ENCODE peak calls at places on chromosomes 12 and 14, in nine cellular contexts. One of them, this sample, is unnamed.

GRCh38 chr14:88910386-88910785 is 85.9 kb downstream of the TTC8 start:
- DNase-seq in ovary: no peak
- DNase-seq in uterus: no peak
- DNase-seq in esophagus squamous epithelium: no peak
- DNase-seq in adrenal gland: no peak
- DNase-seq in lower leg skin: no peak
- DNase-seq in IMR-90: no peak
- DNase-seq in tibial nerve: no peak
- DNase-seq in HCT116: no peak
- DNase-seq in this sample: no peak

GRCh38 chr14:72544615-72545387 is 349.1 kb downstream of the DPF3 start:
- DNase-seq in tibial nerve: no peak
- DNase-seq in esophagus squamous epithelium: no peak
- DNase-seq in adrenal gland: no peak
- DNase-seq in IMR-90: no peak
- DNase-seq in HCT116: no peak
- DNase-seq in ovary: peak
- DNase-seq in uterus: no peak
- DNase-seq in lower leg skin: no peak
- DNase-seq in this sample: no peak

GRCh38 chr12:98743362-98743953 is 98.4 kb downstream of the APAF1 start:
- DNase-seq in adrenal gland: peak
- DNase-seq in tibial nerve: no peak
- DNase-seq in ovary: no peak
- DNase-seq in uterus: no peak
- DNase-seq in HCT116: peak
- DNase-seq in lower leg skin: no peak
- DNase-seq in esophagus squamous epithelium: no peak
- DNase-seq in IMR-90: peak
- DNase-seq in this sample: no peak

GRCh38 chr12:49017764-49018281 is 753 bp downstream of the PRKAG1 start:
- DNase-seq in HCT116: no peak
- DNase-seq in esophagus squamous epithelium: no peak
- DNase-seq in adrenal gland: peak
- DNase-seq in uterus: no peak
- DNase-seq in ovary: no peak
- DNase-seq in lower leg skin: no peak
- DNase-seq in tibial nerve: no peak
- DNase-seq in IMR-90: peak
- DNase-seq in this sample: no peak

GRCh38 chr14:104393898-104394605 is 185.5 kb upstream of the C14orf180 start:
- DNase-seq in lower leg skin: peak
- DNase-seq in adrenal gland: peak
- DNase-seq in ovary: peak
- DNase-seq in HCT116: no peak
- DNase-seq in IMR-90: no peak
- DNase-seq in uterus: no peak
- DNase-seq in esophagus squamous epithelium: no peak
- DNase-seq in tibial nerve: no peak
- DNase-seq in this sample: peak

GRCh38 chr12:5745251-5745888 is 199.7 kb downstream of the ANO2 start:
- DNase-seq in ovary: no peak
- DNase-seq in lower leg skin: peak
- DNase-seq in tibial nerve: peak
- DNase-seq in uterus: no peak
- DNase-seq in IMR-90: peak
- DNase-seq in HCT116: peak
- DNase-seq in esophagus squamous epithelium: no peak
- DNase-seq in adrenal gland: peak
- DNase-seq in this sample: no peak

GRCh38 chr12:89775336-89776005 is 66.8 kb upstream of the ATP2B1 start:
- DNase-seq in IMR-90: peak
- DNase-seq in tibial nerve: no peak
- DNase-seq in lower leg skin: no peak
- DNase-seq in esophagus squamous epithelium: no peak
- DNase-seq in adrenal gland: no peak
- DNase-seq in HCT116: no peak
- DNase-seq in ovary: no peak
- DNase-seq in uterus: no peak
- DNase-seq in this sample: no peak

GRCh38 chr12:64675795-64676194 is 65.5 kb downstream of the RASSF3 start:
- DNase-seq in lower leg skin: no peak
- DNase-seq in adrenal gland: peak
- DNase-seq in IMR-90: no peak
- DNase-seq in tibial nerve: no peak
- DNase-seq in esophagus squamous epithelium: no peak
- DNase-seq in HCT116: no peak
- DNase-seq in uterus: no peak
- DNase-seq in ovary: no peak
- DNase-seq in this sample: no peak

GRCh38 chr12:512933-513332 is 53.2 kb downstream of the B4GALNT3 start:
- DNase-seq in lower leg skin: no peak
- DNase-seq in ovary: no peak
- DNase-seq in HCT116: no peak
- DNase-seq in IMR-90: no peak
- DNase-seq in tibial nerve: no peak
- DNase-seq in uterus: no peak
- DNase-seq in esophagus squamous epithelium: no peak
- DNase-seq in adrenal gland: no peak
- DNase-seq in this sample: no peak

GRCh38 chr12:522692-523378 is 63.1 kb downstream of the B4GALNT3 start:
- DNase-seq in IMR-90: no peak
- DNase-seq in adrenal gland: no peak
- DNase-seq in tibial nerve: no peak
- DNase-seq in esophagus squamous epithelium: no peak
- DNase-seq in HCT116: no peak
- DNase-seq in lower leg skin: no peak
- DNase-seq in uterus: no peak
- DNase-seq in ovary: no peak
- DNase-seq in this sample: no peak

GRCh38 chr12:520119-520518 is 60.4 kb downstream of the B4GALNT3 start:
- DNase-seq in ovary: no peak
- DNase-seq in adrenal gland: no peak
- DNase-seq in esophagus squamous epithelium: no peak
- DNase-seq in lower leg skin: no peak
- DNase-seq in uterus: no peak
- DNase-seq in IMR-90: no peak
- DNase-seq in HCT116: no peak
- DNase-seq in tibial nerve: no peak
- DNase-seq in this sample: no peak

GRCh38 chr12:513446-513845 is 53.7 kb downstream of the B4GALNT3 start:
- DNase-seq in ovary: no peak
- DNase-seq in esophagus squamous epithelium: no peak
- DNase-seq in uterus: no peak
- DNase-seq in IMR-90: no peak
- DNase-seq in lower leg skin: no peak
- DNase-seq in HCT116: no peak
- DNase-seq in tibial nerve: no peak
- DNase-seq in adrenal gland: no peak
- DNase-seq in this sample: no peak

DNA sequence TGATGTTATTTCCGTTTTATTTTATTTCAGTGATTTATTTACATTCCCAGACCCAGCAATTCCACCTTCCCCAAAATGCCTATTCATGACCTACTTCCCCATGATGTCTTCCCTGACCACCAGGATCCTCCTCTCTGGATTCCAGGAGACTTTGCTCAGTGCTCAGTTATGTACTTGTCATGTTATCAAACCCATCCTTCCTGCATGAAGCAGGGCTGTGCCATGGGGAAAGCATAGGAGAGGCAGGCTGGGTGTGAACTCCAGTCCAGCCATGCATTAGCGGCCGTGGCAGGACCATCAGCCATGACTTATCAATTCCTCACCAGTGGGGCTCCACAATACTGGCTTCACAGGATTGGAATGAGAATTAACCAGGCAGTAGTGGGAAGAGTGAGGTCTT is 57.8 kb downstream of the B4GALNT3 start:
- DNase-seq in IMR-90: no peak
- DNase-seq in ovary: no peak
- DNase-seq in adrenal gland: no peak
- DNase-seq in tibial nerve: no peak
- DNase-seq in lower leg skin: no peak
- DNase-seq in uterus: no peak
- DNase-seq in esophagus squamous epithelium: no peak
- DNase-seq in HCT116: no peak
- DNase-seq in this sample: no peak
- H3K4me3 ChIP-seq in IMR-90: no peak
- H3K4me3 ChIP-seq in ovary: no peak
- H3K4me3 ChIP-seq in adrenal gland: no peak
- H3K4me3 ChIP-seq in tibial nerve: no peak
- H3K4me3 ChIP-seq in lower leg skin: no peak
- H3K4me3 ChIP-seq in uterus: no peak
- H3K4me3 ChIP-seq in esophagus squamous epithelium: no peak
- H3K4me3 ChIP-seq in HCT116: no peak
- H3K4me3 ChIP-seq in this sample: no peak

DNA sequence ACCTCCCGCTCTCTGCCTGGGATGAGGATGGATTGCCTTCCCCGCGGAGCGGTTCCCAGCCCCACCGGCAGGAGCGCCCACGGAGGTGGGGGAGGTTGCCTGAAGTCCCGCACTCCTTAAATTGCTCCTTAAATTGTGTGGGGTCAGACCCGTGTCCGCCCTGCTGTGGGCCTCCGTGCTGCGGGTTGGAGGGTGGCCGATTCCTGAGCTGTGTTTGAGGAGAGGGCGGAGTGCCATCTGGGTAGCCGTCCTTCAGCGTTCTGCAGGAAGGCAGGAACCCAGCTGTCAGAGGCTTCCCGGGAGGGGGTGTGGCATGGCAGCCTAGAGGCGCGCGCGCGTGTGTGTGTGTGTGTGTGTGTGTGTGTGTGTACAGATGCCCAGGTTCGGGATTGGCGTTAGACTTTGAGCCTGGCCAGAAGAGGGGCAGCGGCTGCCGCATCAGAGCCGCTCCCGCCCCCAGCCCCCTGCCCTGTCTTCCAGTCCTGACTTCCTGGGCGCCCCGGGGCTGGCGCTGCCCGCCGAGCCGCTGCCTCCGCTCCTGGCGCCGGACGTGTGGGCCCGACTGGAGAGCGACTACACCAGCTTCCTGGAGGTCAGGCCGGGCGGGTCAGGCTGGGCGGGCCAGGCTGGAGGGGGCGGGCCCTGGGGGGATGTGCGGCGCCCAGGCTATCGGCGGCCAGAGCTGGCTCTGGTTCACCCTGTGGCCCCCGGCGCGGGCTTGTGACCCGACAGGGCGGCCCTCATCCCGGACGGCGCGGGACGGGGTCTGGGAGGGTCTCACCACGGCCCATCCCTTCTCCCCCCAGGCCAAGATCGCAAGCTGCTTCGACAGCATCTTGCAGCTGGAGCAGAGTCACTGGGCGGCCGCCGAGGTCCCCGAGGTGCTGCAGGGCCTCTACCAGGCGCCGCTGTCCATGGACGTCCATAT is 9.2 kb downstream of the EXOC3L4 start:
- DNase-seq in HCT116: no peak
- DNase-seq in esophagus squamous epithelium: no peak
- DNase-seq in IMR-90: peak
- DNase-seq in adrenal gland: peak
- DNase-seq in ovary: peak
- DNase-seq in tibial nerve: no peak
- DNase-seq in lower leg skin: no peak
- DNase-seq in uterus: no peak
- DNase-seq in this sample: no peak
- TF ChIP-seq POLR2A in HCT116: no peak
- TF ChIP-seq POLR2A in esophagus squamous epithelium: no peak
- TF ChIP-seq POLR2A in IMR-90: no peak
- TF ChIP-seq POLR2A in adrenal gland: no peak
- TF ChIP-seq POLR2A in ovary: no peak
- TF ChIP-seq POLR2A in tibial nerve: no peak
- TF ChIP-seq POLR2A in lower leg skin: no peak
- TF ChIP-seq POLR2A in uterus: no peak
- TF ChIP-seq POLR2A in this sample: no peak

DNA sequence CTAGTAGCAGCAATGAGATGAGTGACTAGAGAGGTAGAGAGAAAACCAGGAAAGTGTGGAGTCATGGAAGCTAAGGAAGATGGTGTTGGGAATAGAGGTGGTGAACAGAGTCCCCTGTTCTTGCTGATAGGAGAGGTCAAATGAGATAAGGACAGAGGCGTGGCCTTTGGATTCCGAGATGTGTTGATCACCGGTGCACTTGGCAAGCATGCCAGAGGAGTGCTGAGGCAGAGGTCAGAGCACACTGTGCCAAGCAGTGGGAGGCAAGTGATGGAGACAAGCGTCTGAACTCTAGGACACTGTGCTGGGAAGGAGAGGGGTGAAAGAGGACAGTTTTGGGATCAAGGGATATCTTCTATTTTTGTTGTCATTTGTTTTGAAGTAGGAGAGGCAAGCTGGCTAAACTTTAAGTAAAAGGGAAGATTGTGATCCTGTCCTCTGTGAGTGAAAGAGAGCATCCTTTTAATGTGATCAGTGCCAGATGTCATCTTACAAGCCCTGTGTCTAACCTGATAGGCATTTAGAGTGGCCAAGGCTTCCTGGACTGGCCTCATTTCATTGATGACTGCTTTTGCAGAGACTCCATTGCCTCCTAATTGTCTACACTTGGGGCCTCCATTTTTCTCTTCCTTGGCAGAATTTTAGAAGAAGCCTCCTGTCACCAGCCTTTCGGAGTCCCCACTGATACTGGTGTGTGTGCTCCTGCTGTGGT is 336.4 kb downstream of the CACNA1C start:
- DNase-seq in lower leg skin: no peak
- DNase-seq in adrenal gland: no peak
- DNase-seq in HCT116: no peak
- DNase-seq in IMR-90: peak
- DNase-seq in tibial nerve: no peak
- DNase-seq in esophagus squamous epithelium: no peak
- DNase-seq in ovary: no peak
- DNase-seq in uterus: no peak
- DNase-seq in this sample: no peak
- TF ChIP-seq CTCF in lower leg skin: no peak
- TF ChIP-seq CTCF in adrenal gland: no peak
- TF ChIP-seq CTCF in HCT116: no peak
- TF ChIP-seq CTCF in IMR-90: no peak
- TF ChIP-seq CTCF in tibial nerve: no peak
- TF ChIP-seq CTCF in esophagus squamous epithelium: no peak
- TF ChIP-seq CTCF in ovary: no peak
- TF ChIP-seq CTCF in uterus: no peak
- TF ChIP-seq CTCF in this sample: no peak

GRCh38 chr12:114691196-114691595 is 7.2 kb upstream of the TBX3 start:
- DNase-seq in HCT116: no peak
- DNase-seq in uterus: no peak
- DNase-seq in adrenal gland: peak
- DNase-seq in lower leg skin: no peak
- DNase-seq in esophagus squamous epithelium: no peak
- DNase-seq in tibial nerve: no peak
- DNase-seq in ovary: no peak
- DNase-seq in IMR-90: no peak
- DNase-seq in this sample: no peak

GRCh38 chr12:114690267-114691135 is 6.5 kb upstream of the TBX3 start:
- DNase-seq in HCT116: no peak
- DNase-seq in ovary: no peak
- DNase-seq in esophagus squamous epithelium: no peak
- DNase-seq in tibial nerve: no peak
- DNase-seq in adrenal gland: no peak
- DNase-seq in uterus: no peak
- DNase-seq in IMR-90: no peak
- DNase-seq in lower leg skin: no peak
- DNase-seq in this sample: no peak

GRCh38 chr12:114688256-114688845 is 4.4 kb upstream of the TBX3 start:
- DNase-seq in HCT116: no peak
- DNase-seq in IMR-90: no peak
- DNase-seq in esophagus squamous epithelium: no peak
- DNase-seq in uterus: no peak
- DNase-seq in adrenal gland: no peak
- DNase-seq in tibial nerve: no peak
- DNase-seq in lower leg skin: no peak
- DNase-seq in ovary: no peak
- DNase-seq in this sample: no peak

GRCh38 chr12:114687802-114688201 is 3.8 kb upstream of the TBX3 start:
- DNase-seq in HCT116: no peak
- DNase-seq in uterus: no peak
- DNase-seq in tibial nerve: no peak
- DNase-seq in lower leg skin: no peak
- DNase-seq in adrenal gland: no peak
- DNase-seq in esophagus squamous epithelium: no peak
- DNase-seq in IMR-90: no peak
- DNase-seq in ovary: no peak
- DNase-seq in this sample: no peak

GRCh38 chr12:114689075-114689994 is 5.4 kb upstream of the TBX3 start:
- DNase-seq in uterus: no peak
- DNase-seq in HCT116: no peak
- DNase-seq in ovary: no peak
- DNase-seq in adrenal gland: no peak
- DNase-seq in esophagus squamous epithelium: no peak
- DNase-seq in lower leg skin: no peak
- DNase-seq in IMR-90: no peak
- DNase-seq in tibial nerve: no peak
- DNase-seq in this sample: no peak
- H3K4me3 ChIP-seq in uterus: no peak
- H3K4me3 ChIP-seq in HCT116: no peak
- H3K4me3 ChIP-seq in ovary: no peak
- H3K4me3 ChIP-seq in adrenal gland: no peak
- H3K4me3 ChIP-seq in esophagus squamous epithelium: no peak
- H3K4me3 ChIP-seq in lower leg skin: no peak
- H3K4me3 ChIP-seq in IMR-90: no peak
- H3K4me3 ChIP-seq in tibial nerve: no peak
- H3K4me3 ChIP-seq in this sample: no peak

This sample was measured in breast epithelium.